ENCODE peak calls at places on chromosomes 7 and 10, in six cellular contexts. D, R, S, J, U and B are unnamed samples.

GRCh38 chr10:107442035-107442505 is 277.6 kb upstream of the SORCS1 start:
- DNase-seq in D (no peak), R (peak), S (no peak), J (no peak), U (no peak), B (no peak)

GRCh38 chr7:70595741-70596574 is 536.0 kb upstream of the GALNT17 start:
- DNase-seq in D (no peak), R (peak), S (no peak), J (peak), U (no peak), B (no peak)

GRCh38 chr7:47744883-47745282 is 163.0 kb upstream of the TNS3 start:
- DNase-seq in D (no peak), R (no peak), S (no peak), J (no peak), U (no peak), B (no peak)

GRCh38 chr7:726084-726853 is at the start of gene DNAAF5:
- DNase-seq in D (peak), R (peak), S (peak), J (peak), U (peak), B (peak)

GRCh38 chr7:7151865-7152264 is 30.5 kb upstream of the C1GALT1 start:
- DNase-seq in D (no peak), R (no peak), S (no peak), J (no peak), U (no peak), B (no peak)

GRCh38 chr10:470339-471003 is 219.0 kb downstream of the DIP2C start:
- DNase-seq in D (no peak), R (no peak), S (no peak), J (no peak), U (peak), B (peak)

GRCh38 chr10:132375116-132375794 is 21.7 kb upstream of the PWWP2B start:
- DNase-seq in D (no peak), R (no peak), S (no peak), J (no peak), U (no peak), B (no peak)

GRCh38 chr7:117249696-117250095 is 73.2 kb downstream of the WNT2 start:
- DNase-seq in D (no peak), R (no peak), S (no peak), J (no peak), U (no peak), B (no peak)

GRCh38 chr10:100239851-100240250 is 10.5 kb upstream of the CHUK start:
- DNase-seq in D (no peak), R (no peak), S (no peak), J (no peak), U (no peak), B (no peak)

GRCh38 chr7:99579956-99580777 is 17.9 kb upstream of the TMEM225B start:
- DNase-seq in D (peak), R (peak), S (no peak), J (peak), U (peak), B (peak)

GRCh38 chr7:35657125-35657524 is 37.8 kb downstream of the HERPUD2 start:
- DNase-seq in D (no peak), R (no peak), S (no peak), J (no peak), U (no peak), B (no peak)

GRCh38 chr7:148772297-148773089 is 73.8 kb downstream of the CUL1 start:
- DNase-seq in D (no peak), R (peak), S (no peak), J (no peak), U (no peak), B (no peak)

GRCh38 chr10:74502963-74503608 is 323.3 kb upstream of the KAT6B start:
- DNase-seq in D (no peak), R (peak), S (no peak), J (no peak), U (no peak), B (no peak)

GRCh38 chr10:76309744-76310441 is 878.5 kb downstream of the LRMDA start:
- DNase-seq in D (no peak), R (peak), S (no peak), J (no peak), U (no peak), B (no peak)

GRCh38 chr10:24251547-24251946 is 42.6 kb downstream of the KIAA1217 start:
- DNase-seq in D (no peak), R (no peak), S (no peak), J (no peak), U (no peak), B (no peak)

GRCh38 chr10:7234109-7234508 is 176.7 kb downstream of the SFMBT2 start:
- DNase-seq in D (no peak), R (no peak), S (no peak), J (no peak), U (no peak), B (no peak)

GRCh38 chr10:63717089-63717715 is 196.0 kb downstream of the REEP3 start:
- DNase-seq in D (no peak), R (no peak), S (no peak), J (no peak), U (no peak), B (no peak)

GRCh38 chr10:25493122-25493893 is 318.5 kb downstream of the GPR158 start:
- DNase-seq in D (no peak), R (peak), S (no peak), J (no peak), U (no peak), B (no peak)